ENCODE peak calls at places on chromosomes 16 and 17, in eight cellular contexts. K, P, L, R, E, F, D and M are unnamed samples.

GRCh38 chr17:82018152-82019041 is 4.3 kb downstream of the CENPX start:
- DNase-seq in K (no peak), P (no peak), L (no peak), R (no peak), E (no peak), F (no peak), D (no peak), M (peak; percentile 56)

GRCh38 chr16:72532896-72533295 is 360.9 kb upstream of the PMFBP1 start:
- DNase-seq in K (no peak), P (no peak), L (no peak), R (no peak), E (no peak), F (peak; percentile 50), D (peak; percentile 27), M (peak; percentile 13)

GRCh38 chr17:1759529-1759928 is 2.3 kb upstream of the SERPINF1 start:
- DNase-seq in K (no peak), P (no peak), L (no peak), R (no peak), E (no peak), F (no peak), D (no peak), M (no peak)

GRCh38 chr16:23711785-23712184 is 1.2 kb downstream of the ERN2 start:
- DNase-seq in K (no peak), P (no peak), L (no peak), R (no peak), E (peak; percentile 48), F (no peak), D (no peak), M (no peak)

GRCh38 chr17:59845595-59846390 is 47.0 kb downstream of the TUBD1 start:
- DNase-seq in K (no peak), P (no peak), L (peak; percentile 72), R (peak; percentile 85), E (peak; percentile 84), F (peak; percentile 54), D (peak; percentile 92), M (peak; percentile 95)

GRCh38 chr16:16062023-16062932 is 112.9 kb downstream of the ABCC1 start:
- DNase-seq in K (no peak), P (no peak), L (no peak), R (no peak), E (no peak), F (peak; percentile 50), D (no peak), M (no peak)

GRCh38 chr17:75756451-75757085 is 8.4 kb downstream of the GALK1 start:
- DNase-seq in K (no peak), P (no peak), L (no peak), R (no peak), E (no peak), F (no peak), D (no peak), M (no peak)

GRCh38 chr17:4433515-4434031 is at the start of gene SPNS3:
- DNase-seq in K (no peak), P (no peak), L (no peak), R (peak; percentile 7), E (no peak), F (no peak), D (no peak), M (no peak)

GRCh38 chr17:6244253-6244652 is 174.1 kb downstream of the WSCD1 start:
- DNase-seq in K (no peak), P (no peak), L (no peak), R (no peak), E (no peak), F (no peak), D (no peak), M (no peak)

GRCh38 chr17:70172449-70172848 is 3.1 kb downstream of the KCNJ2 start:
- DNase-seq in K (no peak), P (no peak), L (no peak), R (no peak), E (no peak), F (no peak), D (peak; percentile 33), M (no peak)

GRCh38 chr17:64212122-64212521 is 50.9 kb downstream of the TEX2 start:
- DNase-seq in K (no peak), P (no peak), L (no peak), R (no peak), E (no peak), F (no peak), D (peak; percentile 61), M (no peak)

GRCh38 chr17:79951361-79952264 is 84.1 kb downstream of the TBC1D16 start:
- DNase-seq in K (no peak), P (no peak), L (peak; percentile 90), R (no peak), E (no peak), F (no peak), D (peak; percentile 94), M (peak; percentile 17)

GRCh38 chr17:82734987-82735866 is at the start of gene FN3K:
- DNase-seq in K (peak; percentile 69), P (no peak), L (peak; percentile 81), R (no peak), E (peak; percentile 52), F (peak; percentile 80), D (peak; percentile 77), M (peak; percentile 51)

GRCh38 chr17:80919331-80920284 is 72.0 kb upstream of the CHMP6 start:
- DNase-seq in K (no peak), P (no peak), L (peak; percentile 15), R (no peak), E (no peak), F (no peak), D (no peak), M (no peak)

GRCh38 chr17:73305845-73306836 is 5.7 kb downstream of the CDC42EP4 start:
- DNase-seq in K (no peak), P (no peak), L (no peak), R (no peak), E (no peak), F (no peak), D (no peak), M (no peak)

GRCh38 chr17:73304438-73304837 is 7.4 kb downstream of the CDC42EP4 start:
- DNase-seq in K (no peak), P (no peak), L (peak; percentile 48), R (no peak), E (no peak), F (no peak), D (no peak), M (no peak)

GRCh38 chr17:73304971-73305786 is 6.6 kb downstream of the CDC42EP4 start:
- DNase-seq in K (no peak), P (no peak), L (peak; percentile 85), R (no peak), E (peak; percentile 64), F (peak; percentile 68), D (peak; percentile 79), M (peak; percentile 54)

GRCh38 chr17:73308017-73308823 is 3.6 kb downstream of the CDC42EP4 start:
- DNase-seq in K (no peak), P (no peak), L (peak; percentile 93), R (no peak), E (peak; percentile 95), F (no peak), D (peak; percentile 86), M (peak; percentile 81)

DNA sequence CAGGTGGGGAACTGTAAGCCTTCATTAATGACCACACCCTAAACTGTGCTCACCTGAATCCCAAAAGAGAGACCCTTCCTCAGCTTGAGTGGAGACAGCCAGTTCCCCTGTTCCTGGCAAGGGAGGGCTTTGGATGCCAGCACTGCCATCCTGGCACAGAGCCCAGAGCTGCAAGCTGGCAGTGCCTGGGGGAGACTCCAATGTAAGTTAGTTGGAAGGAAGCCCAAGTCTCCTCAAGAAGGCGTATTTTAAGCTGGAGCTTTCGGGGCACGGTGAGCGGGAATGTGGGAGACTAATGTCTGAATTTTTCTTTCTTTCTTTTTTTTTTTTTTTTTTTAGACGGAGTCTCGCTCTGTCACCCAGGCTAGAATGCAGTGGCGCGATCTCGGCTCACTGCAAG is 4.7 kb downstream of the CDC42EP4 start:
- DNase-seq in K (no peak), P (no peak), L (no peak), R (no peak), E (peak; percentile 64), F (no peak), D (no peak), M (no peak)
- H3K4me1 ChIP-seq in K (peaks cover 15% of the 10 kb centered on the region), P (peaks cover 10% of the 10 kb centered on the region), L (peaks cover 55% of the 10 kb centered on the region), R (no peaks in the 10 kb centered on the region), E (peaks cover 58% of the 10 kb centered on the region), F (peaks cover 30% of the 10 kb centered on the region), D (peaks cover 45% of the 10 kb centered on the region), M (peaks cover 46% of the 10 kb centered on the region)

GRCh38 chr16:10562361-10562899 is 18.0 kb downstream of the EMP2 start:
- DNase-seq in K (no peak), P (no peak), L (no peak), R (no peak), E (no peak), F (no peak), D (no peak), M (no peak)
- H3K4me3 ChIP-seq in K (no peak overlapping the region), P (no peak overlapping the region), L (no peak overlapping the region), R (no peak overlapping the region), E (no peak overlapping the region), F (no peak overlapping the region), D (no peak overlapping the region), M (no peak overlapping the region)

DNA sequence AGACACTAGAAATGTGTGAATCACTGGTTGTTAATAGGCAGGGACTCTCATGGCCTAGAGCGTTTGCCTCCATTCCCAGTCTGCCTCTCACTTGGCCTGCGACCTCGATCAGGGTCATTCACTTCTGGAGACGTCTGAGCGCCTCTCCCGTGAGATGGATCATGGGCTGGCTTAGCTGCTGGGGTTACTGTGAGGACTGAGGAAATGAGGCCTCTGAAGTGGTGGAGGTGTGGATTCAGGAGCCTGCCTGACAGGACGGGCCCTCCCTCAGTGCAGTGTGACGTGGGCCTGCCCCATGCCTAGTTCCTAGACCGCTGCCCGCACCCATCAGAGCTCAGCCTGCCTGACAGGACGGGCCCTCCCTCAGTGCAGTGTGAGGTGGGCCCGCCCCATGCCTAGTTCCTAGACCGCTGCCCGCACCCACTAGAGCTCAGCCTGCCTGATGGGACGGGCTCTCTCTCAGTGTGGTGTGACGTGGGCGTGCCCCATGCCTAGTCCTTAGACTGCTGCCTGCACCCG is 61.9 kb downstream of the BANP start:
- DNase-seq in K (no peak), P (no peak), L (no peak), R (no peak), E (no peak), F (no peak), D (peak; percentile 14), M (peak; percentile 32)
- H3K4me2 ChIP-seq in K (no peak overlapping the region), P (no peak overlapping the region), L (no peak overlapping the region), R (no peak overlapping the region), E (no peak overlapping the region), F (no peak overlapping the region), D (no peak overlapping the region), M (no peak overlapping the region)

DNA sequence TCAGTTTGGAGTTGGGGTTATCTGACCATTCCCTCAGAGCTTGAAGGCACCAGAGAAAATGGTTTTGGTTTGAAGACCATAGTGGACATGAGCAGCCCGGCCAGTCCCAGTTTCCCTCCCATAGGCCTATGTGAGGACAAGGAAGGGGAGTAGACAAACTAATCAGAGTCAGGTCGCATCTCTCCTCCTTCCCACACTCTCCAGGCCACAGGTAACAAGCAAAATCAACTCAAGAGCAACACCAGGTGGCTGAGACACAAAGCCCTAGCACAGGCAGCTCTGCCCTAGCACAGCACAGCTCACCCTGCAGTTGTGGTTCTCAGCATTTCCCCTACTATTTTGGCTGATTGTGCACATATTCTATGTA is 7.2 kb downstream of the SUPT4H1 start:
- DNase-seq in K (no peak), P (no peak), L (no peak), R (peak; percentile 89), E (no peak), F (no peak), D (no peak), M (no peak)
- H3K4me1 ChIP-seq in K (no peaks in the 10 kb centered on the region), P (no peaks in the 10 kb centered on the region), L (no peaks in the 10 kb centered on the region), R (peaks cover 49% of the 10 kb centered on the region), E (no peaks in the 10 kb centered on the region), F (peaks cover under 1% of the 10 kb centered on the region), D (no peaks in the 10 kb centered on the region), M (no peaks in the 10 kb centered on the region)